ENCODE peak calls at places on chromosomes 7 and 10, in four cellular contexts. Q, J, E and K are unnamed samples.

GRCh38 chr7:44377134-44377463 is 51.7 kb upstream of the CAMK2B start:
- DNase-seq in Q (no peak), E (no peak), J (no peak), K (no peak)

GRCh38 chr7:41261081-41261480 is 441.8 kb downstream of the INHBA start:
- DNase-seq in Q (no peak), J (no peak), E (no peak), K (no peak)

GRCh38 chr7:46315891-46316290 is 394.8 kb upstream of the IGFBP3 start:
- DNase-seq in Q (no peak), J (no peak), E (no peak), K (no peak)

GRCh38 chr7:37352974-37353948 is 95.4 kb downstream of the ELMO1 start:
- DNase-seq in J (no peak), E (peak; percentile 49), Q (no peak), K (no peak)

GRCh38 chr7:138097064-138097741 is 20.9 kb downstream of the AKR1D1 start:
- DNase-seq in Q (no peak), J (peak; percentile 79), E (peak; percentile 44), K (no peak)

GRCh38 chr10:133372507-133372906 is 647 bp downstream of the ECHS1 start:
- DNase-seq in E (peak; percentile 54), Q (no peak), J (no peak), K (no peak)

GRCh38 chr7:48274662-48275061 is 103.4 kb downstream of the ABCA13 start:
- DNase-seq in J (no peak), Q (no peak), E (no peak), K (no peak)

GRCh38 chr10:96201525-96201924 is 69.8 kb downstream of the BLNK start:
- DNase-seq in E (no peak), J (no peak), Q (no peak), K (no peak)

GRCh38 chr10:4285121-4285520 is 500.1 kb upstream of the KLF6 start:
- DNase-seq in Q (no peak), J (no peak), E (no peak), K (no peak)

GRCh38 chr10:73117976-73118743 is 7.9 kb downstream of the NUDT13 start:
- DNase-seq in E (no peak), Q (no peak), J (peak; percentile 53), K (peak; percentile 32)

GRCh38 chr7:149680316-149681025 is 92.9 kb downstream of the ZNF467 start:
- DNase-seq in E (no peak), J (no peak), Q (no peak), K (no peak)

GRCh38 chr10:1376384-1376945 is 320.3 kb downstream of the WDR37 start:
- DNase-seq in J (no peak), E (peak; percentile 21), Q (no peak), K (no peak)

GRCh38 chr10:1375805-1376170 is 319.6 kb downstream of the WDR37 start:
- DNase-seq in J (no peak), Q (no peak), E (no peak), K (no peak)

GRCh38 chr10:1374901-1375804 is 319.0 kb downstream of the WDR37 start:
- DNase-seq in Q (no peak), J (no peak), E (peak; percentile 11), K (no peak)

GRCh38 chr10:1373287-1373686 is 317.1 kb downstream of the WDR37 start:
- DNase-seq in J (no peak), E (peak; percentile 7), Q (no peak), K (no peak)

GRCh38 chr10:1374501-1374900 is 318.3 kb downstream of the WDR37 start:
- DNase-seq in J (no peak), Q (no peak), E (peak; percentile 21), K (no peak)
- TF ChIP-seq TAF1 in J (no peak), Q (no peak), E (no peak), K (no peak)

DNA sequence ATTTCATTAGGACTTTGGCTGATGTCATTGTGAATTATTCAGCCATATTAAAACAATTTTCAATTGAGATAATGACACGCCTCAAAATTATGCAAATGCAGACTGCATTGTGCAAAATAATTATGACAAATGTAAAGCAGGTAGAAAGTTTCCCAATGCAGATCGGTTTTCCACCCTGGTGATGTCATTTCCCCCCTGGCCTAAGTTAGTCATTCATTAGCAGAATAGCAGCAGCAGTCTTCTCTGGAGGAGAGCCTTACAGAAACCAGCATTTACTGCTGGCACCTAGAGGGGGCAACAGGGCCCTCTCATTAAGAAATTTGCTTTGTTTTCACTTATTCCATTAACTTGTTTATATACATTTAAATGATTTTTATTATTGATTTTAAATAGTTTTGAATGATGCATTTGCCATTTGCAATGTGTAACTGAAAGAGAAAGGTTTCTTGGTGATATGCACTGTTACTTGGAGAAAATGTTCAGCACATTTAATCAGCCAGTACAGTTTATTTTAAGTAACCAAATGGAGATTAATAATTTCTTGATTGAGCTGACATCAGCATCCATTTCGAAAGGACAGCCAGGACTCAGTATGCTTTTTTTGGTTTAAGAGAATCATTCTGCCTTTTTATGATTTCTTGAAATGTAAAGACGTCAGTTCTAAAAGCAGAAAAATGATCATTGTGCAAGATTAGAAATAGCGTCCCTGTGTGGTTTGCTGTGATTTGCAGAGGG is 3.4 kb downstream of the ARID5B start:
- DNase-seq in E (peak; percentile 73), Q (no peak), J (peak; percentile 75), K (no peak)
- TF ChIP-seq TAF1 in E (no peak), Q (no peak), J (no peak), K (no peak)

GRCh38 chr7:130380861-130381455 is 664 bp downstream of the CPA1 start:
- DNase-seq in E (no peak), Q (no peak), J (no peak), K (no peak)
- TF ChIP-seq TAF1 in E (no peak), Q (no peak), J (no peak), K (no peak)

GRCh38 chr7:73741600-73741999 is 3.0 kb upstream of the ABHD11 start:
- DNase-seq in Q (no peak), J (no peak), E (no peak), K (no peak)
- TF ChIP-seq TAF1 in Q (no peak), J (no peak), E (no peak), K (no peak)

GRCh38 chr7:52689912-52690311 is 345.5 kb upstream of the POM121L12 start:
- DNase-seq in E (no peak), J (no peak), Q (no peak), K (no peak)
- TF ChIP-seq TAF1 in E (no peak), J (no peak), Q (no peak), K (no peak)

GRCh38 chr7:21497072-21497471 is 45.8 kb upstream of the DNAH11 start:
- DNase-seq in J (no peak), E (no peak), Q (no peak), K (no peak)
- TF ChIP-seq TAF1 in J (no peak), E (no peak), Q (no peak), K (no peak)